ENCODE peak calls at places on chromosome 6, in six cellular contexts. C, G, W, P, J and S are unnamed samples.

GRCh38 chr6:7389162-7389450 is 436 bp downstream of the CAGE1 start:
- DNase-seq in C (no peak), G (no peak), W (no peak), P (no peak), J (no peak), S (no peak)

GRCh38 chr6:5403076-5403475 is 141.8 kb downstream of the FARS2 start:
- DNase-seq in C (no peak), G (no peak), W (no peak), P (no peak), J (no peak), S (peak)

GRCh38 chr6:3195695-3196497 is 31.6 kb downstream of the TUBB2B start:
- DNase-seq in C (peak), G (peak), W (no peak), P (peak), J (no peak), S (no peak)

GRCh38 chr6:10578718-10579117 is 57.6 kb downstream of the GCNT2 start:
- DNase-seq in C (no peak), G (no peak), W (no peak), P (no peak), J (no peak), S (no peak)

GRCh38 chr6:10391299-10391630 is 23.6 kb downstream of the TFAP2A start:
- DNase-seq in C (no peak), G (no peak), W (no peak), P (no peak), J (no peak), S (no peak)

GRCh38 chr6:152954443-152954842 is 28.4 kb downstream of the FBXO5 start:
- DNase-seq in C (no peak), G (no peak), W (no peak), P (no peak), J (no peak), S (no peak)

GRCh38 chr6:89482136-89482535 is 49.2 kb downstream of the ANKRD6 start:
- DNase-seq in C (no peak), G (no peak), W (no peak), P (no peak), J (no peak), S (no peak)

GRCh38 chr6:161486326-161486725 is 212.5 kb upstream of the AGPAT4 start:
- DNase-seq in C (peak), G (no peak), W (no peak), P (no peak), J (no peak), S (peak)

GRCh38 chr6:128515550-128516513 is 4.6 kb downstream of the PTPRK start:
- DNase-seq in C (no peak), G (no peak), W (no peak), P (no peak), J (no peak), S (peak)

GRCh38 chr6:95973976-95974375 is 41.8 kb upstream of the FUT9 start:
- DNase-seq in C (no peak), G (no peak), W (no peak), P (no peak), J (no peak), S (no peak)

GRCh38 chr6:41306187-41306854 is 19.8 kb upstream of the TREM1 start:
- DNase-seq in C (peak), G (peak), W (no peak), P (peak), J (no peak), S (peak)

GRCh38 chr6:158160932-158161539 is 7.0 kb downstream of the SERAC1 start:
- DNase-seq in C (no peak), G (no peak), W (no peak), P (no peak), J (no peak), S (no peak)

GRCh38 chr6:26336355-26337198 is 28.4 kb upstream of the BTN3A2 start:
- DNase-seq in C (no peak), G (no peak), W (no peak), P (peak), J (no peak), S (no peak)

GRCh38 chr6:4336778-4337442 is 201.5 kb upstream of the ECI2 start:
- DNase-seq in C (no peak), G (peak), W (no peak), P (no peak), J (no peak), S (no peak)

GRCh38 chr6:167937948-167938911 is 59.2 kb upstream of the KIF25 start:
- DNase-seq in C (no peak), G (no peak), W (peak), P (no peak), J (no peak), S (no peak)

GRCh38 chr6:129191275-129191674 is 308.3 kb downstream of the LAMA2 start:
- DNase-seq in C (no peak), G (no peak), W (no peak), P (no peak), J (no peak), S (no peak)

GRCh38 chr6:111784423-111784822 is 88.8 kb downstream of the FYN start:
- DNase-seq in C (no peak), G (no peak), W (no peak), P (no peak), J (no peak), S (peak)

GRCh38 chr6:52725530-52726192 is 37.6 kb downstream of the GSTA2 start:
- DNase-seq in C (no peak), G (peak), W (no peak), P (no peak), J (no peak), S (no peak)

GRCh38 chr6:100464162-100464851 is 414 bp downstream of the SIM1 start:
- DNase-seq in C (no peak), G (no peak), W (no peak), P (no peak), J (no peak), S (peak)

GRCh38 chr6:167669870-167670802 is 156.6 kb upstream of the AFDN start:
- DNase-seq in C (no peak), G (no peak), W (no peak), P (no peak), J (no peak), S (no peak)

GRCh38 chr6:127103482-127103881 is 15.0 kb upstream of the RSPO3 start:
- DNase-seq in C (no peak), G (no peak), W (no peak), P (no peak), J (no peak), S (no peak)

GRCh38 chr6:54935739-54936138 is 89.2 kb downstream of the FAM83B start:
- DNase-seq in C (peak), G (no peak), W (no peak), P (no peak), J (no peak), S (no peak)

GRCh38 chr6:71855406-71855805 is 30.9 kb upstream of the RIMS1 start:
- DNase-seq in C (no peak), G (peak), W (no peak), P (no peak), J (no peak), S (no peak)

GRCh38 chr6:1380625-1381396 is 8.6 kb upstream of the FOXF2 start:
- DNase-seq in C (no peak), G (no peak), W (no peak), P (no peak), J (no peak), S (no peak)

GRCh38 chr6:1383729-1384548 is 5.4 kb upstream of the FOXF2 start:
- DNase-seq in C (no peak), G (no peak), W (no peak), P (no peak), J (no peak), S (no peak)

GRCh38 chr6:1381397-1382330 is 7.7 kb upstream of the FOXF2 start:
- DNase-seq in C (no peak), G (no peak), W (no peak), P (peak), J (no peak), S (peak)

GRCh38 chr6:1382883-1383728 is 6.3 kb upstream of the FOXF2 start:
- DNase-seq in C (no peak), G (no peak), W (no peak), P (no peak), J (no peak), S (no peak)

DNA sequence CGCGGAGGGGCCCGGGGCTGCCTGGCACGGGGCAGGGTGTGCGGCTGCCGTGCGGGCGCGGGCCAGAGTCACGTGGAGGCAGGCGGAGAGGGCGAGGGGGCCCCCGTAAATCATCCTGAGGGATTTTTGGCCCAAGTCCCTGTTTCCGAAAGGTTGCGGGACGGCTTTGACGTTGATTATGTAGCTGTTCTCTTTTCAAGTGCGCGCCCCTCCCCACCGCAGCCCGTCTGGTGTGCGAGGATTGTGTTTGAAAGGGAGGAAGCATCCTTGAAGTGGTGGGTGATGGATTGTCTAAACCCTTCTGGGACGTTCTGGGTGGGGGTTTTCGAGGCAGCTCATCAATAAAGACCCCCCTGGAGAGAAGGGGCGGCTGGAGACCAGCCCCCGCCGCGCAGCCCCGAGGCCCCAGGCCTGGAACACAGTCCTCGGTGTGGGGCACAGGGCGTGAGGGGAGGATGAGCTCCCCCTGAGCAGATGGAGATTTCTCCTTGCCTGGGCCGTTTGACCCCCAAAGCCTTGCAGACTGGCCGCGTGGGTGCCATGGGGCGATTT is 7.0 kb upstream of the FOXF2 start:
- DNase-seq in C (no peak), G (no peak), W (no peak), P (no peak), J (no peak), S (no peak)
- TF ChIP-seq POLR2AphosphoS5 in C (no peak), G (no peak), W (no peak), P (no peak), J (no peak), S (no peak)

DNA sequence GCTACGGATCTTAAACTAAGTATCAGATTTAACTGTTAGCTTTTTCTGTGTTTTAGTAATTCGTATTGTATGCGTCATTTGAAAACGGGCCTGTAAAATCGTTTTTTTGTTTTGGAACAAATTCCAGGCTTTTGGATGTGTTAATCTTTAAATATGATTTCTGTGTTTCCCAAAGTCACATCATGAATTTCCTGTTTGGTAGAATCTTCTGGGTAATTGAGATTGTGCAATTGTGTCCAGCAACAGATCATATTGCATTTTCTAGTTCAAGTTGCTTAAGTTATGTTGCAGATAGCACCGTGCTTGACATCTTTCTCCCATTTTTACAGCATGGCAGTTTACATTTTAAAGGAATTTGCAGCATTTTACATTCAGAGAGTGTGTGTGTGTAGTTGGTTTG is 1.9 kb downstream of the MAPK14 start:
- DNase-seq in C (no peak), G (peak), W (no peak), P (no peak), J (no peak), S (peak)
- TF ChIP-seq MAX in C (no peak), G (no peak), W (no peak), P (no peak), J (no peak), S (no peak)

GRCh38 chr6:30450908-30451818 is 38.1 kb upstream of the HLA-E start:
- DNase-seq in C (no peak), G (peak), W (no peak), P (no peak), J (peak), S (no peak)

GRCh38 chr6:30447237-30447636 is 42.1 kb upstream of the HLA-E start:
- DNase-seq in C (peak), G (peak), W (peak), P (no peak), J (no peak), S (peak)

GRCh38 chr6:30450548-30450907 is 38.8 kb upstream of the HLA-E start:
- DNase-seq in C (no peak), G (no peak), W (no peak), P (no peak), J (no peak), S (no peak)

GRCh38 chr6:30452736-30453507 is 36.4 kb upstream of the HLA-E start:
- DNase-seq in C (no peak), G (no peak), W (no peak), P (no peak), J (no peak), S (no peak)
- TF ChIP-seq EZH2 in C (no peak), G (no peak), W (no peak), P (no peak), J (no peak), S (peak)

DNA sequence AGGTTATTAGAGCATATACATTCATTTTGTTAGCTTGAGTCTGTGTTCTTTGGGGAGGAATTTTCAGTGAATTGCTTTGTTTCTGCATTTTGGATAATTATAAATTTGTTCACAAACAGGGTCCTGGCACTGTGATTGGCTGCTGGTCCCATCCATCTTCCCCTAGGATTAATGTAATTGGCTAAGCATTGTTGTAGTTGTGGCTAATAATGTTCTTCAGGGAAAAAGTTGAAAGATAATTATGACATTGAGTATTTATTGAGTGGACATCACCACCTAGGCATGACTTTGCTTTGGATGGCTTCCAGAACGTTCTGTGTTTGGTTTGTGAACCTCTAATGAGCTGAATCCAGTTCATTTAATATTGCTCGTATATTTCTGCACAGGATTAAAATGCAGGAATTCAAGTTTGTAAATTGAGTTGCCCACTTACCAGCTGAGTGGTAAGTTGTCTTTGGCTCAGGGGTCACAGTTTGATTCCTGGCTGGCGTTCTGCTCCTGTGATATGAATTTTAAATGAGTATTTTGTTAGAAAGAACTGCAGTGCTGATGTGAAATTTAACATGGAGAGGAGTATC is 55.1 kb downstream of the ARID1B start:
- DNase-seq in C (peak), G (no peak), W (no peak), P (peak), J (no peak), S (peak)
- TF ChIP-seq POLR2AphosphoS5 in C (no peak), G (no peak), W (no peak), P (no peak), J (no peak), S (no peak)

GRCh38 chr6:45500924-45501816 is 123.4 kb upstream of the SUPT3H start:
- DNase-seq in C (peak), G (peak), W (no peak), P (peak), J (no peak), S (no peak)
- TF ChIP-seq MAX in C (no peak), G (no peak), W (peak), P (no peak), J (no peak), S (no peak)

GRCh38 chr6:169252805-169253189 is 849 bp downstream of the THBS2 start:
- DNase-seq in C (no peak), G (no peak), W (no peak), P (no peak), J (no peak), S (no peak)

GRCh38 chr6:169253745-169254238 is at the start of gene THBS2:
- DNase-seq in C (no peak), G (no peak), W (no peak), P (no peak), J (no peak), S (no peak)

GRCh38 chr6:169251822-169252804 is 1.5 kb downstream of the THBS2 start:
- DNase-seq in C (no peak), G (no peak), W (no peak), P (no peak), J (no peak), S (no peak)

GRCh38 chr6:169254456-169255316 is 1.0 kb upstream of the THBS2 start:
- DNase-seq in C (no peak), G (no peak), W (no peak), P (no peak), J (no peak), S (no peak)

DNA sequence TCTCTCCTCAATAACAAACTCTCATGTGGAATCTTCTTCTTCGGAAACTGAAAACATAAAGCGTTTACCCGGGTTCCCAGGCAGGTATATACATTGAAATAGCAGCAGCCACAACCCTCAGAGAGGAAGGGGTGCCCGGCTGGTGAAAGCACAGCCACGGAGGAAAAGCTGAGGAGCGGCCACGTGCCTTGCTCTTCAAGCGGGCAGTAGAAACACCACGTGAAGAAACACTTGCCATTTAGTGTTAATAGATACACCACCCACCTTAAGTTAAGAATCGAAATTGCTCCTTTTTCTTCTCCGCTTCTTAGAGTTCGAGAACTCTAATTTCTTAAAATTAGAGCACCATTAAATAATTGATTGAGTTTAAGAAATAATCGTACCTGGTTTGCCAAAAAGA is 305 bp downstream of the THBS2 start:
- DNase-seq in C (no peak), G (no peak), W (no peak), P (no peak), J (no peak), S (no peak)
- TF ChIP-seq EZH2 in C (no peak), G (no peak), W (no peak), P (no peak), J (no peak), S (no peak)

GRCh38 chr6:33029297-33030184 is 20.1 kb upstream of the HLA-DOA start:
- DNase-seq in C (no peak), G (no peak), W (no peak), P (no peak), J (peak), S (no peak)
- TF ChIP-seq POLR2AphosphoS5 in C (no peak), G (no peak), W (no peak), P (no peak), J (peak), S (no peak)

GRCh38 chr6:140040391-140040790 is 665.9 kb upstream of the CITED2 start:
- DNase-seq in C (no peak), G (no peak), W (no peak), P (no peak), J (no peak), S (no peak)
- TF ChIP-seq MAX in C (no peak), G (no peak), W (no peak), P (no peak), J (no peak), S (no peak)